ENCODE peak calls at places on chromosome 13, in ten cellular contexts. Z is heart left ventricle, M is left ventricle myocardium inferior, G is BJ, A is lower leg skin, B is thoracic aorta, L is WTC11, Y is mucosa of descending colon, O is uterus, D is HFFc6. V is an unnamed sample.

GRCh38 chr13:103656329-103656728 is 590.1 kb upstream of the SLC10A2 start:
- DNase-seq in Z (no peak), M (no peak), G (no peak), A (no peak), B (no peak), L (no peak), Y (no peak), O (no peak), D (no peak), V (no peak)

GRCh38 chr13:113364371-113364932 is 522 bp upstream of the GRTP1 start:
- DNase-seq in Z (no peak), M (no peak), G (no peak), A (peak), B (no peak), L (peak), Y (no peak), O (peak), D (no peak), V (peak)

GRCh38 chr13:91482427-91482826 is 84.0 kb downstream of the GPC5 start:
- DNase-seq in Z (no peak), M (no peak), G (no peak), A (no peak), B (no peak), L (no peak), Y (no peak), O (no peak), D (no peak), V (no peak)

GRCh38 chr13:109389456-109389855 is 396.9 kb downstream of the IRS2 start:
- DNase-seq in Z (no peak), M (no peak), G (no peak), A (no peak), B (no peak), L (no peak), Y (no peak), O (no peak), D (peak), V (no peak)

GRCh38 chr13:33494596-33495214 is 209.2 kb upstream of the STARD13 start:
- DNase-seq in Z (no peak), M (peak), G (peak), A (no peak), B (no peak), L (no peak), Y (no peak), O (no peak), D (peak), V (no peak)

GRCh38 chr13:39586956-39587605 is 15.9 kb downstream of the LHFPL6 start:
- DNase-seq in Z (no peak), M (no peak), G (no peak), A (no peak), B (no peak), L (no peak), Y (no peak), O (no peak), D (no peak), V (no peak)

GRCh38 chr13:109738298-109738746 is 48.1 kb downstream of the IRS2 start:
- DNase-seq in Z (no peak), M (no peak), G (no peak), A (no peak), B (no peak), L (no peak), Y (no peak), O (no peak), D (no peak), V (no peak)

GRCh38 chr13:113853518-113854237 is 10.2 kb downstream of the GAS6 start:
- DNase-seq in Z (peak), M (peak), G (no peak), A (no peak), B (no peak), L (no peak), Y (no peak), O (peak), D (no peak), V (peak)

GRCh38 chr13:75870397-75870801 is 234.3 kb downstream of the LMO7 start:
- DNase-seq in Z (no peak), M (no peak), G (no peak), A (no peak), B (no peak), L (no peak), Y (no peak), O (no peak), D (no peak), V (no peak)

GRCh38 chr13:98467263-98467985 is 109.5 kb downstream of the STK24 start:
- DNase-seq in Z (peak), M (no peak), G (no peak), A (no peak), B (no peak), L (no peak), Y (no peak), O (no peak), D (no peak), V (no peak)

GRCh38 chr13:49649244-49649962 is 21.1 kb downstream of the ARL11 start:
- DNase-seq in Z (no peak), M (no peak), G (no peak), A (no peak), B (no peak), L (no peak), Y (no peak), O (no peak), D (peak), V (no peak)

GRCh38 chr13:78334059-78334458 is 269.3 kb downstream of the POU4F1 start:
- DNase-seq in Z (no peak), M (no peak), G (no peak), A (no peak), B (no peak), L (no peak), Y (no peak), O (no peak), D (no peak), V (no peak)

GRCh38 chr13:113327766-113328391 is 30.8 kb downstream of the LAMP1 start:
- DNase-seq in Z (no peak), M (no peak), G (no peak), A (no peak), B (no peak), L (no peak), Y (no peak), O (no peak), D (no peak), V (no peak)

GRCh38 chr13:50208826-50209335 is 193.6 kb downstream of the KCNRG start:
- DNase-seq in Z (peak), M (peak), G (peak), A (peak), B (no peak), L (peak), Y (peak), O (no peak), D (no peak), V (no peak)

GRCh38 chr13:101155920-101156319 is 260.4 kb downstream of the NALCN start:
- DNase-seq in Z (no peak), M (no peak), G (no peak), A (no peak), B (no peak), L (no peak), Y (no peak), O (no peak), D (no peak), V (no peak)

GRCh38 chr13:21242236-21242635 is 65.8 kb downstream of the MRPL57 start:
- DNase-seq in Z (no peak), M (no peak), G (no peak), A (no peak), B (no peak), L (peak), Y (no peak), O (no peak), D (no peak), V (no peak)

GRCh38 chr13:106033634-106034033 is 501.8 kb downstream of the EFNB2 start:
- DNase-seq in Z (no peak), M (no peak), G (no peak), A (no peak), B (no peak), L (no peak), Y (no peak), O (no peak), D (peak), V (no peak)

GRCh38 chr13:51626749-51627148 is 42.5 kb downstream of the WDFY2 start:
- DNase-seq in Z (peak), M (no peak), G (no peak), A (no peak), B (no peak), L (no peak), Y (no peak), O (no peak), D (no peak), V (no peak)

GRCh38 chr13:103255587-103256301 is 189.5 kb upstream of the SLC10A2 start:
- DNase-seq in Z (no peak), M (no peak), G (no peak), A (no peak), B (no peak), L (no peak), Y (no peak), O (no peak), D (no peak), V (no peak)

GRCh38 chr13:103134271-103134670 is 68.1 kb upstream of the SLC10A2 start:
- DNase-seq in Z (no peak), M (no peak), G (no peak), A (no peak), B (no peak), L (no peak), Y (no peak), O (no peak), D (no peak), V (no peak)

GRCh38 chr13:39779337-39780270 is 124.1 kb downstream of the COG6 start:
- DNase-seq in Z (no peak), M (no peak), G (no peak), A (no peak), B (no peak), L (no peak), Y (peak), O (no peak), D (peak), V (no peak)

GRCh38 chr13:59111711-59112110 is 1052.0 kb downstream of the DIAPH3 start:
- DNase-seq in Z (no peak), M (no peak), G (peak), A (no peak), B (no peak), L (no peak), Y (no peak), O (no peak), D (peak), V (no peak)

GRCh38 chr13:24168980-24169379 is 8.5 kb downstream of the SPATA13 start:
- DNase-seq in Z (no peak), M (no peak), G (no peak), A (no peak), B (no peak), L (no peak), Y (no peak), O (no peak), D (no peak), V (no peak)

GRCh38 chr13:113538689-113539058 is 45.9 kb upstream of the TFDP1 start:
- DNase-seq in Z (no peak), M (no peak), G (no peak), A (no peak), B (no peak), L (no peak), Y (no peak), O (peak), D (no peak), V (no peak)

GRCh38 chr13:106118050-106118449 is 417.4 kb downstream of the EFNB2 start:
- DNase-seq in Z (no peak), M (no peak), G (no peak), A (no peak), B (no peak), L (no peak), Y (no peak), O (no peak), D (no peak), V (no peak)

GRCh38 chr13:22200469-22200868 is 529.6 kb downstream of the FGF9 start:
- DNase-seq in Z (no peak), M (no peak), G (no peak), A (no peak), B (no peak), L (no peak), Y (no peak), O (no peak), D (no peak), V (no peak)

GRCh38 chr13:41267106-41267505 is 3.7 kb upstream of the MTRF1 start:
- DNase-seq in Z (no peak), M (no peak), G (no peak), A (no peak), B (no peak), L (no peak), Y (no peak), O (no peak), D (peak), V (no peak)

GRCh38 chr13:31797154-31797775 is 57.9 kb downstream of the RXFP2 start:
- DNase-seq in Z (no peak), M (no peak), G (no peak), A (no peak), B (no peak), L (no peak), Y (peak), O (no peak), D (peak), V (no peak)

GRCh38 chr13:101343128-101343787 is 73.0 kb downstream of the NALCN start:
- DNase-seq in Z (no peak), M (no peak), G (no peak), A (no peak), B (no peak), L (no peak), Y (no peak), O (no peak), D (no peak), V (no peak)

GRCh38 chr13:39016087-39016486 is 21.8 kb downstream of the PROSER1 start:
- DNase-seq in Z (no peak), M (no peak), G (no peak), A (no peak), B (no peak), L (no peak), Y (no peak), O (no peak), D (no peak), V (no peak)

GRCh38 chr13:70893832-70894231 is 785.6 kb upstream of the KLHL1 start:
- DNase-seq in Z (no peak), M (no peak), G (no peak), A (no peak), B (no peak), L (no peak), Y (no peak), O (no peak), D (no peak), V (no peak)

GRCh38 chr13:51590966-51591627 is 6.8 kb downstream of the WDFY2 start:
- DNase-seq in Z (no peak), M (no peak), G (peak), A (peak), B (no peak), L (no peak), Y (no peak), O (peak), D (peak), V (no peak)

GRCh38 chr13:64798422-64798821 is 2431.7 kb downstream of the PCDH9 start:
- DNase-seq in Z (no peak), M (no peak), G (no peak), A (no peak), B (no peak), L (no peak), Y (no peak), O (no peak), D (no peak), V (no peak)

GRCh38 chr13:99577934-99578917 is 77.0 kb downstream of the TM9SF2 start:
- DNase-seq in Z (no peak), M (no peak), G (no peak), A (no peak), B (no peak), L (no peak), Y (no peak), O (no peak), D (no peak), V (no peak)

GRCh38 chr13:73880365-73880764 is 253.8 kb downstream of the KLF12 start:
- DNase-seq in Z (no peak), M (no peak), G (no peak), A (no peak), B (no peak), L (no peak), Y (no peak), O (no peak), D (no peak), V (no peak)

GRCh38 chr13:26198116-26198515 is 24.0 kb downstream of the RNF6 start:
- DNase-seq in Z (no peak), M (no peak), G (no peak), A (no peak), B (no peak), L (no peak), Y (no peak), O (no peak), D (no peak), V (no peak)

GRCh38 chr13:46961719-46962118 is 64.9 kb upstream of the HTR2A start:
- DNase-seq in Z (no peak), M (no peak), G (peak), A (no peak), B (no peak), L (no peak), Y (peak), O (no peak), D (peak), V (no peak)

GRCh38 chr13:46963874-46964273 is 67.0 kb upstream of the HTR2A start:
- DNase-seq in Z (no peak), M (no peak), G (no peak), A (no peak), B (no peak), L (no peak), Y (no peak), O (no peak), D (no peak), V (no peak)

GRCh38 chr13:46964789-46965527 is 68.1 kb upstream of the HTR2A start:
- DNase-seq in Z (no peak), M (no peak), G (peak), A (peak), B (no peak), L (no peak), Y (no peak), O (no peak), D (peak), V (no peak)

DNA sequence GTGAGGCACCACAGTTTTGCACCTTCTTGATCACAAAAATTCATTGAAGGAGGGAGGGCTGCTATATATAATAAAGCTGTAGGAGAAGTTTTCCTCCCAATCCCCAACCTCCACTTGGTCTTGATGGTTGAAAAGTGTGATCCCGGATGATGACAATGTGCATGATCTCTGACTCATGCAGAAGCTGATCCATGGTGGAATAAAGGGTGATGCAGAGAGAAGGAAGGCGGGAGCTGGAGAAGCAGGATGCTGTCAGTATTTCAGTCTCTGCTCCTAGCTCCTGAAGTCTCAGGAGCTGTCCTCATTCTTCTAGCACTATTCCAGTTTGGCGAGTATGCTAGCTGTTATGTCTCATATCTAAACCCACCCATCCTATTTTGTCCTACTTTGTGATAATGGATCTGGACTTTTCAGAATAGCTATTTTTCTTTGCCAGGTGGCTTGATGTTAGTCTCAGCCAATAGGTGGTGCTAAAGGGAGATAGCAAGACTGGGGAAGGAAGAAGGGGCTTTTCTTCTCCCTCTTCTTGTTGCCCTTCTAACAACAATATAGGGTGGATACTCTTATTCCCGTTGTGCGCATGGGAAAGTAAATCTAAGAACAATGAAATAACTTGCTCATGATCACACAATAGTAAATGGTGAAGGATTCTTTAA is 65.6 kb upstream of the HTR2A start:
- DNase-seq in Z (no peak), M (no peak), G (no peak), A (no peak), B (no peak), L (no peak), Y (no peak), O (no peak), D (peak), V (no peak)
- TF ChIP-seq CTCF in Z (no peak), M (peak), G (peak), A (no peak), B (no peak), L (peak), Y (no peak), O (no peak), D (peak), V (peak)

DNA sequence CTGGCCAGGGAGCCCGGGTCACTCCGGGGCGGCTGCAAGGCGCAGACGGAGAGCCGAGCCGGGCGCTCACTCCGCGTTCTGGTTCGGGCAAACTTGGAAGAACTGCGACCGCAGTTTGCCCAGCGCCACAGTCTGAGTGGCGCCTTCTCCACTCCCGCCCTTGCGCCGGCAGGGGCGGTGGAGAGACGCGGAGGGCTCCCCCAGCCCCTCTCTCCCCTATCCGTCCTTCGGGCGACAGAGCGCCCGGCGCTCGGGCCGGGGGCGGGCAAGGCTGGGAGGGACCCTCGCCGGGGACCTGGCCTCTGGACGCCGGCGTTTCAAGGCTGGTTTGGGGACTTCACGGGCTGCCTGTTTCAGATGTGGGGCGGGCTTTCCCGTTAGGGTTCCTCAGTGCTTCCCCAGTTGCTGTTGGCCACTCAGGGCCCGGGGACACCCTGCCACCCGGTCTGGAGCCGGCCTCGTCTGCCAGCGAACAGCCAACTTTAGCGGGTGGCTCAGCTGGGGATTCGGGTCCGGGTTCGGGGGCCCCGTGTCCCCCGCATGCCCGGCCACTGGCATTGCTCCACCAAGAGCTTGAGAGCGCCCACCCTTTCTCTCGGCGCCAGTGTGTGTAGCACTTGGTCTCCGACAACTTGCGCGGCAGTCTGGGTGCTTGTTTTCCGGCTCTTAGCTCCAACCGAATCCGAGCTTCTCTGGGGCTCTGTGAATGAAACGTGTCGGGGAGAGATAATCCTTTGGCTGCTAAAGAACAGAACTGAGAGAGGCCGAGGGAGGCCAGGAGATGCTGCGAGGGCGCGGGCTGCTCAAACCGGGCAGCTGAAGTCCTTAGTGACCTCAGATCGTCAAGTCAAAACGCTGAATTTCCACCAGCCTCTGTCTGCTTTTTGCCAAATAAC is 1.5 kb downstream of the GPC6 start:
- DNase-seq in Z (peak), M (peak), G (no peak), A (no peak), B (no peak), L (peak), Y (peak), O (peak), D (peak), V (peak)
- TF ChIP-seq CTCF in Z (peak), M (peak), G (peak), A (no peak), B (peak), L (peak), Y (no peak), O (peak), D (peak), V (peak)

DNA sequence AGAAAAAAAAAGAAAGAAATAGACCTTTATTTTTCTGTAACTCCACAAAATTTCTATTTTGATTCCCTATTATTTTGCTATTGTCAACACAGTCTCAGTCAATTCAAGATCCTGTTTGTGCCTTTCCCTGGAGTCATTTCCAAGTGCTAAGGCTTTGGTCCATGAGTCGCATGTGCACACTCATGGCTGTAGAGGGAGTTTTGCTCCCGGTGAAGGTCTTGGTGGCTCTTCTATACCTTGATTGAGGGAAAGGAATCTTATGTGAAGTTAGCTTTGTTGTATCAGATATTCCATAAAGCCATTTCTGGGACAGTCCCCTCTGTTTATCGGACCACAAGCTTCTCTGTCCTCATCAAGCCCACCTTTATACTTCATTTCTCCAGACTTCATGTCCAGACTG is 58.7 kb upstream of the ALOX5AP start:
- DNase-seq in Z (no peak), M (no peak), G (no peak), A (no peak), B (no peak), L (no peak), Y (no peak), O (no peak), D (peak), V (no peak)
- TF ChIP-seq CTCF in Z (no peak), M (peak), G (peak), A (no peak), B (peak), L (no peak), Y (no peak), O (peak), D (peak), V (peak)

DNA sequence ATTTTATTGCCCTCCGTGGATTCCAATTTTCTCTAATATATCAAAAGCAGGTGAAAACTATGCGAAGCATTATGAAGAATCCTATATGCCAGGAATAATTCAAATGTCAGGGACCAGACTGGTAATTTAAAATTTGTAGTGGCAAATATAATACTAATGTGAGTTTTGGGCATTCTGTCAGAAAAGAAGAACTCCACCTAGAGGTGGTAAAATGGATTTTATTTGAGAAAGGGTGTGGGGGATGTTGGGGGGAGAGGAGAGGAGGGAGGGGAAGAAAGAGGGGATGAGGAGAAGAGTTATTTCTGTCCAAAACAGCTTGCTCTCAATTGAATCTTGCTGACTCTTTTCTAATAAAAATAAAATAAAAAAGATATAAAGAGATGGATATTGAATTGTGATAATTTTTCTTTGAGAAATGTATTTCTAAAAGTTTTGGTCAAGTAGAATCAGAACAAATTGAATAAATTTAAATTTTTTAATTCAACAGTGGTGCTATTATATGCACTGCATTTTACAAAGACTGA is 929.3 kb upstream of the SLITRK5 start:
- DNase-seq in Z (no peak), M (no peak), G (no peak), A (no peak), B (no peak), L (no peak), Y (no peak), O (no peak), D (no peak), V (no peak)
- TF ChIP-seq CTCF in Z (no peak), M (no peak), G (no peak), A (no peak), B (no peak), L (no peak), Y (no peak), O (no peak), D (no peak), V (peak)